ENCODE peak calls at places on chromosomes 12 and 14, in four cellular contexts. One of them, this sample, is unnamed.

GRCh38 chr12:56932867-56933266 is 1.3 kb downstream of the SDR9C7 start:
- DNase-seq in H1: peak
- DNase-seq in K562: no peak
- DNase-seq in GM12878: no peak
- DNase-seq in this sample: no peak

GRCh38 chr12:24751181-24751580 is 197.7 kb downstream of the BCAT1 start:
- DNase-seq in H1: no peak
- DNase-seq in GM12878: no peak
- DNase-seq in K562: no peak
- DNase-seq in this sample: no peak

GRCh38 chr12:13187399-13187798 is 9.1 kb upstream of the EMP1 start:
- DNase-seq in H1: no peak
- DNase-seq in GM12878: no peak
- DNase-seq in K562: no peak
- DNase-seq in this sample: no peak

GRCh38 chr12:96132819-96133218 is 61.4 kb upstream of the ELK3 start:
- DNase-seq in GM12878: no peak
- DNase-seq in K562: no peak
- DNase-seq in H1: no peak
- DNase-seq in this sample: peak

GRCh38 chr12:116236148-116236731 is 41.3 kb downstream of the MED13L start:
- DNase-seq in H1: no peak
- DNase-seq in GM12878: peak
- DNase-seq in K562: peak
- DNase-seq in this sample: peak

GRCh38 chr14:105487449-105487985 is 831 bp downstream of the CRIP1 start:
- DNase-seq in H1: peak
- DNase-seq in K562: no peak
- DNase-seq in GM12878: no peak
- DNase-seq in this sample: no peak

GRCh38 chr14:103705524-103706284 is 9.5 kb downstream of the XRCC3 start:
- DNase-seq in H1: no peak
- DNase-seq in K562: no peak
- DNase-seq in GM12878: no peak
- DNase-seq in this sample: no peak

GRCh38 chr12:122245553-122245952 is 19.7 kb upstream of the DIABLO start:
- DNase-seq in H1: no peak
- DNase-seq in GM12878: no peak
- DNase-seq in K562: no peak
- DNase-seq in this sample: no peak

GRCh38 chr14:102262894-102263462 is 42.0 kb downstream of the MOK start:
- DNase-seq in GM12878: no peak
- DNase-seq in K562: no peak
- DNase-seq in H1: peak
- DNase-seq in this sample: peak

GRCh38 chr12:123363743-123364531 is 710 bp downstream of the SBNO1 start:
- DNase-seq in K562: no peak
- DNase-seq in GM12878: no peak
- DNase-seq in H1: peak
- DNase-seq in this sample: peak

GRCh38 chr12:52440821-52441319 is 6.7 kb upstream of the KRT75 start:
- DNase-seq in GM12878: no peak
- DNase-seq in H1: no peak
- DNase-seq in K562: no peak
- DNase-seq in this sample: no peak

GRCh38 chr14:89388853-89389252 is 28.2 kb downstream of the FOXN3 start:
- DNase-seq in K562: no peak
- DNase-seq in H1: no peak
- DNase-seq in GM12878: no peak
- DNase-seq in this sample: no peak

GRCh38 chr14:48035836-48036235 is 360.4 kb upstream of the MDGA2 start:
- DNase-seq in H1: peak
- DNase-seq in GM12878: no peak
- DNase-seq in K562: no peak
- DNase-seq in this sample: no peak

GRCh38 chr14:95547626-95548327 is 12.9 kb downstream of the GLRX5 start:
- DNase-seq in GM12878: no peak
- DNase-seq in K562: no peak
- DNase-seq in H1: no peak
- DNase-seq in this sample: peak

GRCh38 chr14:88993946-88994345 is 169.5 kb downstream of the TTC8 start:
- DNase-seq in GM12878: no peak
- DNase-seq in K562: no peak
- DNase-seq in H1: no peak
- DNase-seq in this sample: no peak

GRCh38 chr14:30655124-30655523 is 33.0 kb downstream of the SCFD1 start:
- DNase-seq in K562: no peak
- DNase-seq in H1: no peak
- DNase-seq in GM12878: no peak
- DNase-seq in this sample: no peak

GRCh38 chr12:78018939-78019338 is 188.2 kb downstream of the NAV3 start:
- DNase-seq in H1: no peak
- DNase-seq in GM12878: no peak
- DNase-seq in K562: no peak
- DNase-seq in this sample: peak

GRCh38 chr12:69910739-69911138 is 85.7 kb downstream of the MYRFL start:
- DNase-seq in GM12878: no peak
- DNase-seq in K562: no peak
- DNase-seq in H1: no peak
- DNase-seq in this sample: no peak

GRCh38 chr12:30138483-30138882 is 354.7 kb upstream of the TMTC1 start:
- DNase-seq in K562: no peak
- DNase-seq in H1: no peak
- DNase-seq in GM12878: no peak
- DNase-seq in this sample: no peak

GRCh38 chr14:61132336-61132735 is 148.8 kb downstream of the TMEM30B start:
- DNase-seq in GM12878: no peak
- DNase-seq in K562: no peak
- DNase-seq in H1: no peak
- DNase-seq in this sample: no peak

GRCh38 chr12:52892193-52892852 is 12.6 kb downstream of the KRT8 start:
- DNase-seq in K562: no peak
- DNase-seq in H1: no peak
- DNase-seq in GM12878: no peak
- DNase-seq in this sample: no peak

GRCh38 chr14:51539571-51540037 is 112.1 kb upstream of the FRMD6 start:
- DNase-seq in GM12878: no peak
- DNase-seq in H1: no peak
- DNase-seq in K562: no peak
- DNase-seq in this sample: no peak

GRCh38 chr14:26522985-26523384 is 74.8 kb downstream of the NOVA1 start:
- DNase-seq in H1: no peak
- DNase-seq in GM12878: no peak
- DNase-seq in K562: no peak
- DNase-seq in this sample: no peak

GRCh38 chr12:49023812-49024211 is 5.2 kb upstream of the PRKAG1 start:
- DNase-seq in K562: no peak
- DNase-seq in H1: no peak
- DNase-seq in GM12878: no peak
- DNase-seq in this sample: no peak

GRCh38 chr12:94187351-94187750 is 39.0 kb downstream of the PLXNC1 start:
- DNase-seq in K562: no peak
- DNase-seq in H1: no peak
- DNase-seq in GM12878: no peak
- DNase-seq in this sample: no peak

DNA sequence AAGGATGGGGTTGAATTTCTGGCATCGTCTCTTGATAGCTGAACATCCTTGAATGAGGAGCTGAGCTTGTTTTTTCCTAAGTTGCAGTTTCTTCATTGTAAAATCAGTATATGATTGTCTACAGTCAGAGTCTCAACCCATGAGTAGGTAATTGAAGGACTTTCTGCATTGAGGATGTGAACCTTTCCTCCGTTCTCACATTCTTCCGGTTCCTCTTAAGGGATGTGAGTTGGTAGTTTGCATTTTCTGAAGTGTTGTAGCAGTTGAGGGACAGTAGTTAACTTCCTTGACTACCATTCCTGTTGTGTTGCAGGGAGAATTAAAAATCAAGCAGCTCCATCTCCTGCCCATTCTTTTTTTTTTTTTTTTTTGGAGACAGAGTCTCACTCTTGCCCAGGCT is 19.1 kb downstream of the TPCN1 start:
- DNase-seq in GM12878: no peak
- DNase-seq in H1: no peak
- DNase-seq in K562: no peak
- DNase-seq in this sample: no peak
- TF ChIP-seq CBX5 in GM12878: no peak
- TF ChIP-seq CBX5 in H1: no peak
- TF ChIP-seq CBX5 in K562: no peak
- TF ChIP-seq CBX5 in this sample: no peak

GRCh38 chr12:26798013-26798412 is 35.0 kb downstream of the ITPR2 start:
- DNase-seq in GM12878: peak
- DNase-seq in H1: no peak
- DNase-seq in K562: no peak
- DNase-seq in this sample: no peak
- TF ChIP-seq RAD21 in GM12878: no peak
- TF ChIP-seq RAD21 in H1: no peak
- TF ChIP-seq RAD21 in K562: no peak
- TF ChIP-seq RAD21 in this sample: no peak

GRCh38 chr14:69056389-69056788 is 77.3 kb upstream of the ACTN1 start:
- DNase-seq in K562: no peak
- DNase-seq in H1: no peak
- DNase-seq in GM12878: no peak
- DNase-seq in this sample: no peak

GRCh38 chr14:69055973-69056372 is 76.9 kb upstream of the ACTN1 start:
- DNase-seq in GM12878: no peak
- DNase-seq in K562: no peak
- DNase-seq in H1: no peak
- DNase-seq in this sample: no peak

GRCh38 chr14:69054030-69054429 is 74.9 kb upstream of the ACTN1 start:
- DNase-seq in K562: no peak
- DNase-seq in GM12878: no peak
- DNase-seq in H1: no peak
- DNase-seq in this sample: no peak

GRCh38 chr14:69052181-69052601 is 73.1 kb upstream of the ACTN1 start:
- DNase-seq in K562: no peak
- DNase-seq in GM12878: no peak
- DNase-seq in H1: no peak
- DNase-seq in this sample: no peak

DNA sequence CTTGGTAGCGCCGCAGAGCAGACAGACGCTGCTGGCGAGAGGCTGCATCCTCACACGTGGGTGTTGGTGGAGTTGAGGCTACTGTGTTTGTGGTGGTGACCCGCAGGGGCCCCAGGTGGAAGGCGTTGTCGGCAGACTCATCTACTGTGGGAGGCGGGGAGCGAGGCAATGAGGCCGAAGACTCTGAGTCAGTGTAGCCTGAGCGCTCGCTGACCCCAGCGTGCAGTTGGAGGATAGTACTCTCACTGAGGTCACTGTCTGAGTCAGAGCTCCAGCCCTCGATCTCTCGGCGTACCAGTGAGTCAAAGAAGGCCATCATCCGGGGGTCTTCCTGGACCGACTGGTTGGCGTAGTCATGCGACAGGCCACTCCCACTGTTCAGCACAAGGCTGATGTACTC is 76.0 kb upstream of the ACTN1 start:
- DNase-seq in K562: no peak
- DNase-seq in GM12878: no peak
- DNase-seq in H1: no peak
- DNase-seq in this sample: no peak
- TF ChIP-seq CBX5 in K562: no peak
- TF ChIP-seq CBX5 in GM12878: no peak
- TF ChIP-seq CBX5 in H1: no peak
- TF ChIP-seq CBX5 in this sample: no peak

GRCh38 chr12:79546461-79547043 is 144.2 kb downstream of the PAWR start:
- DNase-seq in K562: no peak
- DNase-seq in H1: no peak
- DNase-seq in GM12878: no peak
- DNase-seq in this sample: no peak
- TF ChIP-seq RAD21 in K562: no peak
- TF ChIP-seq RAD21 in H1: no peak
- TF ChIP-seq RAD21 in GM12878: no peak
- TF ChIP-seq RAD21 in this sample: no peak

DNA sequence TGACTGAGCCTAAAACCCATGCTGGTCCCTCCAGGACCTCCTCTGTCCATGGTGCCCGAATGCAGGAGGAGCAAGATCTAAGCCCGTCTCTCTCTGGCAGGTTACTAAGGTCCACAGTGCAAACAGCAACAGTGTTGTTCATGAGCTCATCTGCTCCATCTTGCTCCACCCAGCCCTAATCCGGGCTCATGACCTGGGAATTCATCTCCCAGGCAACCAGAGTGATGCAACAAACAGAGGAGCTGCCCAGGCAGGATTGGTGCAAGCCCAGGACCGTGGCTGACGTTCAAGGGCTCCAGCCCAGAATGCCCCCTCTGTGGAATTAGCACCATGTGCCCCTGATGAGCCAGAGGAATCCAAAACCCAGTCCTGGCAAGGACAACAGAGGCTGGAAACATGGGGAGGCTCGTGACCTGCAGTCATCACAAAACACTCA is 29.9 kb downstream of the HSPB8 start:
- DNase-seq in H1: no peak
- DNase-seq in K562: no peak
- DNase-seq in GM12878: no peak
- DNase-seq in this sample: peak
- TF ChIP-seq CBX5 in H1: no peak
- TF ChIP-seq CBX5 in K562: no peak
- TF ChIP-seq CBX5 in GM12878: no peak
- TF ChIP-seq CBX5 in this sample: no peak

GRCh38 chr14:54625158-54625557 is 58.2 kb downstream of the SAMD4A start:
- DNase-seq in GM12878: no peak
- DNase-seq in K562: no peak
- DNase-seq in H1: no peak
- DNase-seq in this sample: no peak
- TF ChIP-seq RAD21 in GM12878: no peak
- TF ChIP-seq RAD21 in K562: no peak
- TF ChIP-seq RAD21 in H1: no peak
- TF ChIP-seq RAD21 in this sample: no peak

GRCh38 chr12:19892186-19892585 is 452.9 kb downstream of the AEBP2 start:
- DNase-seq in K562: no peak
- DNase-seq in H1: no peak
- DNase-seq in GM12878: no peak
- DNase-seq in this sample: no peak

GRCh38 chr12:19894803-19895202 is 455.5 kb downstream of the AEBP2 start:
- DNase-seq in GM12878: peak
- DNase-seq in K562: no peak
- DNase-seq in H1: no peak
- DNase-seq in this sample: no peak

GRCh38 chr12:19895609-19896008 is 456.3 kb downstream of the AEBP2 start:
- DNase-seq in K562: no peak
- DNase-seq in H1: no peak
- DNase-seq in GM12878: no peak
- DNase-seq in this sample: no peak

GRCh38 chr12:19893514-19893913 is 454.2 kb downstream of the AEBP2 start:
- DNase-seq in H1: no peak
- DNase-seq in GM12878: no peak
- DNase-seq in K562: no peak
- DNase-seq in this sample: no peak

DNA sequence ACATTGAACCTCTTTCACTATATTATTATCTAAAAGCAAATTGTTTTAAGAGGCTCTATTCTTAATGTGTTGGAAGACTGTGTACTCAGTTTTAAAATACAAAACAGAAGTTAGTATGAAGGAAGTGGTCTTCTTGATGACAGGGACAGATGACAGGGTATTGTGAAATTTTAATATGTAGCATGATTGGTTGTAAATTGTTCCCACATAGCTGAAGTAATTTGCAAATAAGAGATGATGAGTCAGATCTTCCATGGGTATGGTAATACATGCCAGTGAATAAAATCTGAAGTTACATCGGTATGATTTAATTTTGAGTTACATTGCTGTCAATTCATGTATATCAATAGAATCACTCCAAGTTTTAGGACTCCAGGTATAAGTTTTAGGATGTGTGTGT is 454.8 kb downstream of the AEBP2 start:
- DNase-seq in H1: no peak
- DNase-seq in GM12878: no peak
- DNase-seq in K562: no peak
- DNase-seq in this sample: no peak
- TF ChIP-seq CBX5 in H1: no peak
- TF ChIP-seq CBX5 in GM12878: no peak
- TF ChIP-seq CBX5 in K562: no peak
- TF ChIP-seq CBX5 in this sample: no peak